ENCODE peak calls at places on chromosomes 1 and 21, in four cellular contexts. E, I, T and U are unnamed samples.

GRCh38 chr1:93677729-93678128 is 3.9 kb downstream of the BCAR3 start:
- DNase-seq in I (no peak), E (no peak), T (no peak), U (no peak)

GRCh38 chr1:51268675-51269033 is 32.6 kb downstream of the RNF11 start:
- DNase-seq in T (no peak), I (no peak), E (no peak), U (no peak)

GRCh38 chr1:59703226-59703917 is 111.4 kb upstream of the HOOK1 start:
- DNase-seq in E (no peak), T (no peak), I (no peak), U (no peak)

GRCh38 chr1:221716713-221717490 is 25.0 kb downstream of the DUSP10 start:
- DNase-seq in E (no peak), I (no peak), T (no peak), U (no peak)

GRCh38 chr21:25329227-25329626 is 278.1 kb downstream of the MRPL39 start:
- DNase-seq in T (no peak), I (no peak), E (no peak), U (no peak)

GRCh38 chr1:112743174-112744018 is 28.3 kb upstream of the PPM1J start:
- DNase-seq in T (no peak), I (no peak), E (no peak), U (no peak)

GRCh38 chr1:207806531-207807394 is 54.9 kb downstream of the CD46 start:
- DNase-seq in I (no peak), E (no peak), T (no peak), U (no peak)

GRCh38 chr1:213250041-213250440 is 199.0 kb downstream of the RPS6KC1 start:
- DNase-seq in E (no peak), I (no peak), T (no peak), U (no peak)

GRCh38 chr1:210251680-210252490 is 19.3 kb downstream of the SERTAD4 start:
- DNase-seq in E (no peak), T (no peak), I (no peak), U (no peak)

GRCh38 chr1:8203056-8203455 is 114.9 kb upstream of the SLC45A1 start:
- DNase-seq in E (no peak), I (no peak), T (peak), U (no peak)

GRCh38 chr1:225735252-225736149 is 42.1 kb upstream of the SRP9 start:
- DNase-seq in T (peak), I (peak), E (peak), U (no peak)

GRCh38 chr1:99482286-99482685 is 163.6 kb upstream of the PALMD start:
- DNase-seq in E (no peak), T (no peak), I (no peak), U (no peak)

GRCh38 chr1:187203257-187203656 is 374.5 kb downstream of the PLA2G4A start:
- DNase-seq in E (no peak), I (no peak), T (no peak), U (no peak)

GRCh38 chr1:82453511-82454185 is 652.9 kb downstream of the ADGRL2 start:
- DNase-seq in I (no peak), E (no peak), T (no peak), U (no peak)

GRCh38 chr1:40313329-40313957 is 3.6 kb downstream of the COL9A2 start:
- DNase-seq in E (no peak), I (no peak), T (no peak), U (no peak)

GRCh38 chr1:168923521-168924136 is 182.9 kb upstream of the ATP1B1 start:
- DNase-seq in I (no peak), E (no peak), T (no peak), U (no peak)

DNA sequence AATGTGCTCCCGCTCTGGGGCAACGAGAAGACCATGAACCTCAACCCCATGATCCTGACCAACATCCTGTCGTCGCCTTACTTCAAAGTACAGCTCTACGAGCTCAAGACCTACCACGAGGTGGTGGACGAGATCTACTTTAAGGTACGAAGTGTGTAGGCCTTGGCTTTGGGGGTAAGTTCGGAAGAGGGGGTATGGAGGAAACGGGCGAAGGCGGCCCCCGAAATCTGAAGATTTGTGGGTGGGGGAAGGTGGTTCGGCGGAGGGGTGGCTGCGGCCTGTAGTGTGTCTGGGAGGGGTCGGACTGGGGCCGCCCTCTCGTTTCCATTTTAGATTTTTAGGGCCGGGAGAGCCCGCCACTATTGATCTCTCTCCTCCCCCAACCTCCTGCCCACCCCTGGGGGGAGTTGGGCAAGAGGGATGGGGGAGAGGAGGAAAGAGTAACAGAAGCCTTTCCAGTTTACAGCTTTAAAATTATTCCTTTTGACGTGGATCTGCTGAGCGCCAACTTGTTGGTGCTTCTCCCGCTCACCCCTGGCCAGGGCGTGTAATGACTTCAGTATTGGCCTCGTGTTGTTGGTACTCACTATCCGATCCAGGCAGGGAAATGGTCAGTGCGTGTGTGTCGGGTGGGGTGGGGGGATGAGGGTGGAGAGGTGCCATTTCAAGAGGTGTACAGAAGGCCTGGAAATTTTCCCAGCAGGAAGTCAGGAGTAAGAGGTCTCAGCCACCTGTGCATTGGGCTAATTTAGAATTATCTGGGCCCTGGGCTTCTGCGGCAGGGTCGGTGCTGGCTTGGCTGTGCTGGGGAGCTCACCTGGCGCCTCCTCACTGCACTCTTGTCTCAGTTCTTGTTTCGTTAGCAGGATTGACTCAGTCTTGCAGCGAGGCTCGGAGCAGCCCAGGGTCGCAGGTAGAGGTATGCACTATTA is 880 bp downstream of the PRPF38B start:
- DNase-seq in T (no peak), I (peak), E (peak), U (no peak)
- TF ChIP-seq CTCF in T (no peak), I (no peak), E (no peak), U (peak)

GRCh38 chr1:161119017-161119378 is 1.1 kb downstream of the NIT1 start:
- DNase-seq in E (no peak), I (no peak), T (peak), U (no peak)
- TF ChIP-seq CTCF in E (no peak), I (no peak), T (no peak), U (no peak)

DNA sequence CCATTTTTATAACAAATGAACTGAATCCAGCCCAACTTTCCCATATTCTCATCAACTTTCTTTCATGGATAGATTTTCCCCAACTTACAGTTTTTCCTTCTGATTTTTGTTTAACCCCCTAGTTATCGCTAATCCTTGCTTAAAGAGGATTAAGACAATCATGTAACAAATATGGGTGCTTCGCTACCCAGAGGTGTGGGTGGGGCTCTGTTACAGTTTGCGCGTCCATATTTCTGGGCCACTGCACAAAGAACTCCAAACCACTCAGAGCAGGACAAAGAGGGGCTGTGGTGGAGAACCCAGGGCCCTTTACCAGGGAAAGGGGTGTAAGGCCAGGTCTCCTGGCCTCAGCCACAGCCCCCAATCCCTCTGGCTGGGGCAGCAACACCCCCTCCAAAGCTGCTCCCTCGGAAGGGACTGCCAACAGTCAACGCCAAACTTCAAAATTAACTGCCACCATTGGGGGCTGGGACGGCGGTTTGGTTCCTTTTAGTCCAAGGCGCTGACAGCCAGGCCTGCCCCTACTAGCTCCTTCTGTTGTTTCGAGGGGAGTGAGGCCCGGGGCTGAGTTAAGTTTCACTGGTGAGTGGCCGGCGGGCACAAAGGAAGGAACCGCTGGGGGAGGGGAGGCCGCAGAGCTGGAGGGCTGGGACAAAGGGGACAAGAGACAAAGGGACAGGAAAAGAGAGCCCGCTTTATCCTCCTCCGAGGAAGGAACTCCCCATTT is 27.9 kb downstream of the SSBP3 start:
- DNase-seq in I (no peak), E (no peak), T (no peak), U (no peak)
- TF ChIP-seq CTCF in I (no peak), E (no peak), T (no peak), U (no peak)

DNA sequence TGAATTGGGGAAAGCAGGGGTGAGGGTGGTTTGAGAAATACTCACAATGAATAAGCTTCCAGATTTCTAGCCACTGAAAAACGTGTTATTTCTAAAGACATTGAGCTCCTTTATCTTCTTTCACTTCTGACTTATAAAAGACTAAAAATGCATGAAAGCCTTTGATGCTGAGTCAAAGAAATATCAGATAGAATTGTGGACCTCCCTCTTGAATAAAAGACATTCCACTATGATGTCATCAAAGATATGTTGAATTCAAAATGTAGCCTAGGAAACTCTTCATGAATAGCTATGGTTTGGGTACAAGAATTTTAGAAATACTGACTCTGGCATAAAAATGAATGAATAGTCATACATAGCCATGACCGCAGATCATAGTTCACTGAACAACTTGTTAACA is 44.7 kb upstream of the COL24A1 start:
- DNase-seq in I (no peak), T (no peak), E (no peak), U (no peak)
- TF ChIP-seq CTCF in I (no peak), T (no peak), E (no peak), U (no peak)

GRCh38 chr1:1703796-1704195 is 11.2 kb upstream of the SLC35E2B start:
- DNase-seq in T (no peak), E (no peak), I (no peak), U (peak)
- TF ChIP-seq CTCF in T (no peak), E (no peak), I (no peak), U (no peak)

DNA sequence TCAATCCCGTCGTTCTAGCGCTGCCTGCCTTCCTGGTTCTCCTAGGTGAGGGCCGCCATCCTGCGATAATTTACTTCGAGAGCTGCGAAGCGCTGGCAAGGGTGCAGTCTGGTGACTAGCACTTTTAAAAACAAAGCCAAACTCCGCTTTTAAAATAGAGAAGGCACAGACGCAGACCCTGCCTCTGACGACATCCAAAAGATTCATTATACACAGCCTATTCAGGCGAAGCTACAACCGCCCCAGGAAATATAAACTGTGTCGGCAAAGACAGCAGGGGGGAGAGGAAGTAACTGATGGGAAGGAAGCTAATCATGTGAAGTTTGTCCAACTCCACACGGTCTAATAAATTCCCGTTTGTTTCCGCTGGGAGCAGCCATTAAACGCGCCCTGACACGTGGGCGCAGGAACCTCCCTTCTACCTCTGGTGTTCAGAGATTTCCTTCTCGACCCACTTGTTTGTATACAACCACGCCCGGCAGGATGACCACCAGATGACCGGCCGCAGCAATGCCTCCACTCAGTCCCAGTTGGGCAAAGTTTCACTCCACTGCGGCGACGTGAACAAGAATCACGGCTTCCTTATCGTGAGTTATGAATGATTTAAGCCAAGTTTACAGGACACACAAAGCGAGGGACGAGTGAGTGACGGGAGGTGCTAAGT is 1.3 kb downstream of the GNG12 start:
- DNase-seq in E (peak), I (peak), T (peak), U (no peak)
- TF ChIP-seq CTCF in E (no peak), I (no peak), T (no peak), U (peak)